ENCODE peak calls at places on chromosomes 5 and 9, in ten cellular contexts. D is mesothelial cell of epicardium, G is heart right ventricle, A is endothelial cell, R is AG04450, V is HCT116, N is upper lobe of right lung, B is testis, J is upper lobe of left lung, W is neural progenitor cell. F is an unnamed sample.

GRCh38 chr9:72695365-72695764 is 174.0 kb downstream of the TMC1 start:
- DNase-seq in A (no peak), G (no peak), N (no peak), D (no peak), V (no peak), W (no peak), R (no peak), B (no peak), J (no peak), F (no peak)

GRCh38 chr5:37492778-37493555 is 113.8 kb downstream of the WDR70 start:
- DNase-seq in R (no peak), B (no peak), V (no peak), D (no peak), W (no peak), A (no peak), G (no peak), N (no peak), J (no peak), F (no peak)

GRCh38 chr9:91423785-91424402 is at the start of gene NFIL3:
- DNase-seq in A (peak), B (peak), J (peak), N (peak), V (no peak), D (peak), W (peak), G (peak), R (no peak), F (peak)

GRCh38 chr9:115969096-115969495 is 184.5 kb upstream of the PAPPA start:
- DNase-seq in J (no peak), A (no peak), V (no peak), W (no peak), R (no peak), G (no peak), B (no peak), N (no peak), D (no peak), F (no peak)

GRCh38 chr9:38682713-38683112 is 37.2 kb downstream of the FAM240B start:
- DNase-seq in R (peak), G (no peak), W (peak), N (no peak), V (peak), B (no peak), D (no peak), J (no peak), A (no peak), F (no peak)

GRCh38 chr5:118722165-118723020 is 266.0 kb downstream of the DTWD2 start:
- DNase-seq in W (no peak), D (no peak), A (no peak), N (no peak), J (no peak), B (no peak), G (no peak), V (no peak), R (no peak), F (no peak)

GRCh38 chr5:16160706-16161105 is 18.9 kb downstream of the MARCHF11 start:
- DNase-seq in W (peak), A (peak), N (no peak), G (peak), B (peak), J (no peak), R (peak), D (no peak), V (peak), F (no peak)

GRCh38 chr5:146369691-146370090 is 31.1 kb downstream of the POU4F3 start:
- DNase-seq in V (no peak), R (no peak), B (no peak), N (no peak), A (no peak), W (no peak), G (no peak), J (no peak), D (no peak), F (no peak)

GRCh38 chr9:5263568-5264218 is 32.5 kb downstream of the INSL4 start:
- DNase-seq in V (peak), J (no peak), D (no peak), G (no peak), A (no peak), W (peak), N (no peak), R (no peak), B (no peak), F (no peak)

DNA sequence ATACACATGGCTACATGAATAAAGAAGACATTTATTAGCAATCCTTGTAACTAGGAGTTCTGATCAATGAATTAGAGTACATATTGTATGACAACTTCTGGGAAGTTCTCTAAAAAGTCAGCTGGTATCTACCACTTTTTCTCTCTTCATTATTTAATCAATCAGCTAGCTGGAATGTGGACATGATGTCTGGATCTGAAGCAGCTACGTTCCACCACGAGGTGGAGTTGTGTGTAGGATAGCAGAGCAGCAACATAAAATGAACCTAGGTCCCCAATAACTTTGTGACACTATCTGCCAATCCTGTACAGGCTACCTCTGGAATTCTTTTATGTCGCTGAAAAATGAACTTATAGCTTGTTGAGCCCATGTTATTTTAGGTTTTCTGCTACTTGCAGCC is 32.9 kb upstream of the ENTREP1 start:
- DNase-seq in W (no peak), R (no peak), N (no peak), B (no peak), A (no peak), D (no peak), V (peak), G (no peak), J (no peak), F (no peak)
- TF ChIP-seq CTCF in W (no peak), R (no peak), N (no peak), B (no peak), A (no peak), D (no peak), V (peak), G (no peak), J (no peak), F (no peak)

GRCh38 chr5:122908662-122909061 is 63.2 kb downstream of the SNX24 start:
- DNase-seq in V (no peak), J (no peak), R (no peak), N (peak), G (no peak), A (no peak), W (peak), D (no peak), B (no peak), F (no peak)
- TF ChIP-seq CTCF in V (no peak), J (no peak), R (no peak), N (peak), G (no peak), A (no peak), W (no peak), D (no peak), B (no peak), F (no peak)

GRCh38 chr9:128056887-128057723 is 10.0 kb downstream of the NAIF1 start:
- DNase-seq in R (no peak), V (no peak), J (no peak), D (no peak), G (no peak), B (peak), N (no peak), A (no peak), W (peak), F (no peak)
- TF ChIP-seq CTCF in R (no peak), V (no peak), J (no peak), D (no peak), G (no peak), B (no peak), N (no peak), A (no peak), W (no peak), F (no peak)

DNA sequence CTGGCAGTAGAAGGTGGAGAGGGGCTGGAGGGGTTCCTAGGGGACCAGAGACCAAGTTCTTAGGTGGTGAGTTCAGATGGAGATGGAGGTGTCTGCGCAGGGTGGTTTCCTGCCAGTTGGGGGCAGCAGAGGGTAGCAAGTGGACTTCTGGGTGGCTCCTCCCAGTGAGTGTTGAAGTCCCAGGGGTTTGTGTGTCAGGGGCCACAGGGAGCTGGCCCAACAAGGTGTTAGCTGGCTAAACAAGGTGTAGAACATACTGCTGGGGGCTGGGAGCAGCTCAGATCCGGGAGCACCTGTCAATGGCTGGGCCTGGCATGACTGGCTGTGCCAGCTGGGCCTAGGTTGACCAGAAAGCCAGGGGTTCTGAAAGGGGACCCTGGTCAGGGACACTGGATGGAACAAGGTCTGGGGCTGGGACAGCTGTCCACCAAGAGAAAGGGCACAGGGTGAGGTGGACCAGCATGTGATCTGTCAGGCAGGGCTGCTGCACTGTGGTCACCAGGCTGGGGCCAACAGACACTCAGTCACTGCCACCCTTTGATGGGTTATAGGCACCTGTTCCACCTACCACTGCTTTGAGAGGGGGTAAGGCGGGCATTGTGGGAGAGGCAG is 35.6 kb downstream of the DAB2IP start:
- DNase-seq in V (peak), A (peak), D (no peak), W (peak), R (peak), J (no peak), B (peak), G (peak), N (peak), F (peak)
- TF ChIP-seq CTCF in V (peak), A (peak), D (peak), W (peak), R (peak), J (peak), B (peak), G (peak), N (peak), F (no peak)

GRCh38 chr5:180119886-180120220 is 48.3 kb upstream of the RNF130 start:
- DNase-seq in J (peak), N (peak), W (no peak), R (no peak), V (no peak), A (no peak), D (no peak), B (no peak), G (no peak), F (no peak)
- TF ChIP-seq CTCF in J (no peak), N (no peak), W (no peak), R (no peak), V (no peak), A (no peak), D (no peak), B (no peak), G (no peak), F (no peak)

DNA sequence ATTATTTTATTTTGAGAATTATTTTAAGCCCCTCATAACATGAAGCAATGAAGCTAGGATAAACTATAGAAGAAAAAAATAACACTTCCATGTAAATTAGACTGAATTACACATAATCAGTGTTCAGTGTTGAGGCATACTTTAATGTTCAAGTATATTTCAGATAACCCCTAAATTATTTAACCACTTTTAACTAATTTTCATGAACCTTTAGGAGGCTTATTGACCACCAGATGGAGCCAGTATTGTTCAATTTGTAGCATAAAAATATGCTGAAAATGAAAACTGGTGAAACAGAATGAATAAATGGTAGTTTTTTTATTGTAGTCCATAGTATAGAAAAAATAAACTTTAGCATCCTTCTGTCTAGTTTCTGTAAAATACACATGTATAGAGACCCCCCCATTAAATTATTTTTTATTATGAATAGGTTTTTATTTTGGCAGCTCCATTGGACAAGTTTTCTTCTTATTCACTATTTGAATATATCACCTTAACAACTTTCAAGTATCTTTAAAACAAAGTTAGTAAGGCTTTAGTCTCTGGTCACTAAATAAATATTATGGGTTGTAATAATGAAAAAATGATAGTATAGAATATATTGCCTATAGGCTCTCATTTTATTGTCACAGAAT is 190.1 kb downstream of the CWC27 start:
- DNase-seq in W (no peak), J (no peak), V (peak), D (no peak), G (no peak), N (no peak), B (no peak), R (peak), A (no peak), F (no peak)
- TF ChIP-seq CTCF in W (peak), J (peak), V (peak), D (peak), G (peak), N (peak), B (no peak), R (peak), A (peak), F (no peak)

GRCh38 chr5:140596364-140596763 is 31.7 kb downstream of the SLC35A4 start:
- DNase-seq in N (no peak), J (no peak), A (no peak), G (no peak), D (no peak), V (no peak), R (no peak), B (peak), W (no peak), F (no peak)
- TF ChIP-seq CTCF in N (no peak), J (no peak), A (no peak), G (no peak), D (no peak), V (no peak), R (no peak), B (no peak), W (no peak), F (no peak)

GRCh38 chr9:126515873-126516505 is 97.7 kb upstream of the LMX1B start:
- DNase-seq in N (no peak), A (no peak), V (no peak), W (no peak), D (no peak), G (no peak), R (no peak), B (no peak), J (no peak), F (no peak)

GRCh38 chr9:126516561-126516935 is 97.2 kb upstream of the LMX1B start:
- DNase-seq in N (no peak), G (no peak), D (no peak), J (no peak), W (no peak), A (no peak), B (no peak), R (no peak), V (no peak), F (no peak)

GRCh38 chr9:126513159-126514036 is 100.3 kb upstream of the LMX1B start:
- DNase-seq in V (no peak), J (peak), R (no peak), A (no peak), G (no peak), B (no peak), W (no peak), N (no peak), D (no peak), F (no peak)

GRCh38 chr9:126515001-126515872 is 98.5 kb upstream of the LMX1B start:
- DNase-seq in R (no peak), A (no peak), G (no peak), J (peak), D (no peak), B (no peak), W (no peak), N (peak), V (no peak), F (no peak)

DNA sequence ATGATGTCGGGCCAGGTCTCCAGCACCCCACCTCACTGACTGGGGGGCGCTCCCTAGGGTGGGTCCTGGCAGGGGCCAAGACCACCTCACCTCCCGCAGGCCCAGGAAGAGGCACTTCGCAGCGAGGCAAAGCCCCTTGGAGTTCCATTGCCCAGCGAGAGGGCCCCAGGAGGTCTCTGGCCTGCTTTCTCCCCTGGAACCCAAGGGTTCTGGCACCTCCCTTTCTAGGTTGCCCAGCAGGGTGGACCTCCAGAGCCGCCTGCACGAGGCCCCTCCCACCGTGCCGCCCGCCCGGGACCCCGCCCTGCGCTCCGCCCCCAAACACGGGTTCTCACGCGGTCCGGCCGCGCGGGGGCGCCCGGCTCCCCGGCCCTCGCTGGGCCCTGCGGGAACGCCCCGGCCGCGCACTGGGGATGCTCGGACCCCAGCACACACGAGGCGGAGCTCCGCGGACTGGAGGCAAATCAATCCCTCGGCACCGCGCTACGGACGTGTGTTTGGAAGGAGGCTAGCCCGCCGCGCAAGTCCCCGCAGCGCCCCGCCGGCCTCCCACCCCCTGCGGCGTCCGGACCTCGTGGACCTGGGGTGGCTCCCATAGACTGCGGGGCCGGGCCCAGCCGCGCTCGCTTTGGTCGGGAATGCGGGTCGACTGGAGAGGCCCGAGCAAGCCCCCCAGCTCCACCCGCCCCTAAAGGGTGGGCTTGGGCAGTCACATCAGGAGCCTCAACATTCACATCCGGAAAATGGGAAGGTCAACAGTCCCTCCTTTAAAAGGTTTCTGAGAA is 99.5 kb upstream of the LMX1B start:
- DNase-seq in G (peak), A (peak), B (peak), W (peak), R (no peak), V (peak), D (peak), J (peak), N (peak), F (peak)
- TF ChIP-seq CTCF in G (peak), A (peak), B (no peak), W (peak), R (peak), V (peak), D (peak), J (peak), N (peak), F (no peak)